ENCODE peak calls at places on chromosome 13, in seven cellular contexts. One of them, this sample, is unnamed.

GRCh38 chr13:29428310-29428991 is 167.0 kb downstream of the SLC7A1 start:
- DNase-seq in AG08396: peak
- DNase-seq in HAP-1: peak
- DNase-seq in fibroblast of the conjunctiva: no peak
- DNase-seq in CD14-positive monocyte: no peak
- DNase-seq in pancreas: peak
- DNase-seq in BJ: no peak
- DNase-seq in this sample: no peak

GRCh38 chr13:26325876-26326275 is 71.9 kb downstream of the CDK8 start:
- DNase-seq in BJ: no peak
- DNase-seq in HAP-1: no peak
- DNase-seq in CD14-positive monocyte: no peak
- DNase-seq in AG08396: no peak
- DNase-seq in pancreas: no peak
- DNase-seq in fibroblast of the conjunctiva: no peak
- DNase-seq in this sample: no peak

GRCh38 chr13:40498461-40498860 is 168.0 kb downstream of the FOXO1 start:
- DNase-seq in BJ: no peak
- DNase-seq in CD14-positive monocyte: no peak
- DNase-seq in HAP-1: no peak
- DNase-seq in AG08396: no peak
- DNase-seq in fibroblast of the conjunctiva: no peak
- DNase-seq in pancreas: no peak
- DNase-seq in this sample: no peak

GRCh38 chr13:30577381-30577780 is 40.3 kb upstream of the USPL1 start:
- DNase-seq in fibroblast of the conjunctiva: peak
- DNase-seq in CD14-positive monocyte: peak
- DNase-seq in HAP-1: no peak
- DNase-seq in AG08396: peak
- DNase-seq in BJ: peak
- DNase-seq in pancreas: no peak
- DNase-seq in this sample: no peak

GRCh38 chr13:112118451-112119064 is 51.6 kb downstream of the SOX1 start:
- DNase-seq in CD14-positive monocyte: no peak
- DNase-seq in pancreas: no peak
- DNase-seq in HAP-1: no peak
- DNase-seq in AG08396: no peak
- DNase-seq in BJ: no peak
- DNase-seq in fibroblast of the conjunctiva: no peak
- DNase-seq in this sample: peak

GRCh38 chr13:77095288-77095687 is 68.3 kb upstream of the FBXL3 start:
- DNase-seq in fibroblast of the conjunctiva: no peak
- DNase-seq in CD14-positive monocyte: no peak
- DNase-seq in pancreas: no peak
- DNase-seq in BJ: no peak
- DNase-seq in HAP-1: no peak
- DNase-seq in AG08396: no peak
- DNase-seq in this sample: no peak

GRCh38 chr13:44276061-44276460 is 97.6 kb upstream of the SERP2 start:
- DNase-seq in BJ: no peak
- DNase-seq in pancreas: no peak
- DNase-seq in AG08396: no peak
- DNase-seq in fibroblast of the conjunctiva: no peak
- DNase-seq in CD14-positive monocyte: no peak
- DNase-seq in HAP-1: no peak
- DNase-seq in this sample: no peak

GRCh38 chr13:95660981-95661581 is 15.9 kb upstream of the DNAJC3 start:
- DNase-seq in AG08396: no peak
- DNase-seq in HAP-1: peak
- DNase-seq in fibroblast of the conjunctiva: no peak
- DNase-seq in BJ: no peak
- DNase-seq in CD14-positive monocyte: no peak
- DNase-seq in pancreas: no peak
- DNase-seq in this sample: no peak